ENCODE peak calls at places on chromosomes 1 and 21, in eight cellular contexts. Y, X, W, F, L, I, R and V are unnamed samples.

GRCh38 chr1:213666113-213666512 is 321.7 kb upstream of the PROX1 start:
- DNase-seq in Y (no peak), X (no peak), W (no peak), F (no peak), L (no peak), I (no peak), R (no peak), V (no peak)

GRCh38 chr1:153763365-153764225 is 11.6 kb upstream of the SLC27A3 start:
- DNase-seq in Y (no peak), X (peak; percentile 51), W (no peak), F (peak; percentile 87), L (no peak), I (no peak), R (no peak), V (no peak)

GRCh38 chr1:61618755-61619154 is 106.2 kb downstream of the TM2D1 start:
- DNase-seq in Y (no peak), X (no peak), W (no peak), F (no peak), L (no peak), I (no peak), R (no peak), V (no peak)

GRCh38 chr1:234980657-234981396 is 147.8 kb downstream of the TOMM20 start:
- DNase-seq in Y (peak; percentile 89), X (peak; percentile 89), W (peak; percentile 79), F (peak; percentile 97), L (peak; percentile 52), I (no peak), R (peak; percentile 91), V (peak; percentile 91)

GRCh38 chr1:216830402-216830801 is 107.2 kb upstream of the ESRRG start:
- DNase-seq in Y (no peak), X (no peak), W (no peak), F (no peak), L (no peak), I (no peak), R (no peak), V (no peak)

GRCh38 chr1:93878501-93878888 is 511 bp downstream of the DNTTIP2 start:
- DNase-seq in Y (peak; percentile 55), X (peak; percentile 45), W (peak; percentile 35), F (peak; percentile 44), L (peak; percentile 51), I (peak; percentile 12), R (peak; percentile 89), V (no peak)

GRCh38 chr1:64844609-64845008 is 99.7 kb downstream of the RAVER2 start:
- DNase-seq in Y (no peak), X (no peak), W (no peak), F (no peak), L (no peak), I (no peak), R (no peak), V (no peak)

GRCh38 chr1:15919316-15919715 is 56.6 kb downstream of the ZBTB17 start:
- DNase-seq in Y (no peak), X (no peak), W (no peak), F (no peak), L (no peak), I (no peak), R (no peak), V (no peak)

GRCh38 chr1:228140724-228141081 is 624 bp downstream of the GUK1 start:
- DNase-seq in Y (no peak), X (no peak), W (no peak), F (no peak), L (no peak), I (no peak), R (no peak), V (no peak)

GRCh38 chr1:1013922-1014617 is 773 bp downstream of the ISG15 start:
- DNase-seq in Y (peak; percentile 8), X (peak; percentile 45), W (no peak), F (no peak), L (peak; percentile 54), I (no peak), R (peak; percentile 78), V (no peak)

GRCh38 chr1:219352961-219353651 is 179.4 kb downstream of the LYPLAL1 start:
- DNase-seq in Y (no peak), X (no peak), W (no peak), F (no peak), L (no peak), I (no peak), R (no peak), V (no peak)

GRCh38 chr21:41885341-41886024 is 6.3 kb upstream of the PRDM15 start:
- DNase-seq in Y (peak; percentile 25), X (no peak), W (no peak), F (no peak), L (no peak), I (no peak), R (no peak), V (no peak)

GRCh38 chr1:203214889-203215288 is 14.6 kb downstream of the CHIT1 start:
- DNase-seq in Y (no peak), X (no peak), W (no peak), F (no peak), L (no peak), I (no peak), R (no peak), V (no peak)

GRCh38 chr1:245589221-245589620 is 434.4 kb downstream of the KIF26B start:
- DNase-seq in Y (no peak), X (no peak), W (no peak), F (no peak), L (no peak), I (no peak), R (no peak), V (no peak)

GRCh38 chr1:84347547-84348239 is 46.2 kb downstream of the SAMD13 start:
- DNase-seq in Y (no peak), X (no peak), W (no peak), F (no peak), L (no peak), I (no peak), R (no peak), V (no peak)

GRCh38 chr1:84345220-84345619 is 43.7 kb downstream of the SAMD13 start:
- DNase-seq in Y (no peak), X (no peak), W (no peak), F (no peak), L (no peak), I (no peak), R (no peak), V (no peak)

GRCh38 chr1:84350550-84350949 is 47.7 kb upstream of the DNASE2B start:
- DNase-seq in Y (no peak), X (no peak), W (no peak), F (no peak), L (no peak), I (no peak), R (no peak), V (no peak)

GRCh38 chr1:84350104-84350503 is 48.2 kb upstream of the DNASE2B start:
- DNase-seq in Y (no peak), X (no peak), W (no peak), F (no peak), L (no peak), I (no peak), R (no peak), V (no peak)

GRCh38 chr1:84348240-84348555 is 46.7 kb downstream of the SAMD13 start:
- DNase-seq in Y (peak; percentile 38), X (no peak), W (peak; percentile 94), F (no peak), L (no peak), I (no peak), R (no peak), V (no peak)
- H3K27ac ChIP-seq in Y (no peak overlapping the region), X (no peak overlapping the region), W (peak overlapping the region; percentile 97), F (no peak overlapping the region), L (no peak overlapping the region), I (no peak overlapping the region), R (no peak overlapping the region), V (no peak overlapping the region)

DNA sequence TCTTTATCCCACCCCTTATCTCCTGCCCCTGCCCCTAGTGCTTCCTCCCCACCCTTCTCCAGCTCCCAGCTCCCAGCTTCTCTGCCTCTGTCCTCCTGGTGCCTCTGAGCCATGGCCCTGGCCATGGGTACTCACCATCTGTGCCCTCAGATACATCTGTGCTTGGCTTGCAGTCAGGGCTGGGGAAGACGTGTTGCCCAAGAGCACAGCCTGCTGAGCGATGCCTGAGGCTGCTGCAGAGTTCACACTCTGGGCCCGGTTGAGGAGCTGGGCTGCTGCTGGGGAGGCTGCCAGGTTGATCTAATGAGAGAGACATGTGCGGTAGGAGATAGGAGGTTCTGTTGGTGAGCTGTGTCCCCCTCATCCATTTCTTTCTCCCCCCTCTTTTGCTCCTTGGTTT is 49.4 kb upstream of the A3GALT2 start:
- DNase-seq in Y (no peak), X (peak; percentile 86), W (no peak), F (no peak), L (no peak), I (no peak), R (no peak), V (no peak)
- H3K27ac ChIP-seq in Y (no peak overlapping the region), X (peak overlapping the region; percentile 46), W (no peak overlapping the region), F (no peak overlapping the region), L (no peak overlapping the region), I (no peak overlapping the region), R (no peak overlapping the region), V (no peak overlapping the region)

GRCh38 chr1:20430355-20431290 is 55.4 kb downstream of the CAMK2N1 start:
- DNase-seq in Y (no peak), X (no peak), W (no peak), F (peak; percentile 34), L (peak; percentile 32), I (no peak), R (no peak), V (no peak)

GRCh38 chr1:20428841-20429240 is 57.2 kb downstream of the CAMK2N1 start:
- DNase-seq in Y (no peak), X (no peak), W (no peak), F (no peak), L (no peak), I (no peak), R (no peak), V (no peak)

GRCh38 chr1:20426371-20426770 is 59.6 kb downstream of the CAMK2N1 start:
- DNase-seq in Y (no peak), X (no peak), W (no peak), F (no peak), L (no peak), I (no peak), R (no peak), V (no peak)

GRCh38 chr1:20426923-20427322 is 59.1 kb downstream of the CAMK2N1 start:
- DNase-seq in Y (no peak), X (no peak), W (no peak), F (peak; percentile 80), L (no peak), I (no peak), R (no peak), V (no peak)

GRCh38 chr1:20429296-20429695 is 56.7 kb downstream of the CAMK2N1 start:
- DNase-seq in Y (no peak), X (peak; percentile 43), W (no peak), F (no peak), L (no peak), I (no peak), R (no peak), V (no peak)
- H3K27ac ChIP-seq in Y (no peak overlapping the region), X (peak overlapping the region; percentile 55), W (no peak overlapping the region), F (no peak overlapping the region), L (no peak overlapping the region), I (no peak overlapping the region), R (no peak overlapping the region), V (no peak overlapping the region)

GRCh38 chr1:147757015-147757990 is 3.1 kb downstream of the GJA5 start:
- DNase-seq in Y (peak; percentile 32), X (no peak), W (no peak), F (no peak), L (no peak), I (no peak), R (no peak), V (no peak)

GRCh38 chr1:147760481-147761260 is at the start of gene GJA5:
- DNase-seq in Y (no peak), X (no peak), W (no peak), F (no peak), L (no peak), I (no peak), R (no peak), V (no peak)

GRCh38 chr1:147758379-147759100 is 1.9 kb downstream of the GJA5 start:
- DNase-seq in Y (no peak), X (no peak), W (no peak), F (no peak), L (no peak), I (no peak), R (no peak), V (no peak)

GRCh38 chr1:147762233-147763024 is 2.0 kb upstream of the GJA5 start:
- DNase-seq in Y (no peak), X (no peak), W (no peak), F (peak; percentile 41), L (no peak), I (no peak), R (no peak), V (no peak)
- H3K27ac ChIP-seq in Y (no peak overlapping the region), X (peak overlapping the region; percentile 52), W (no peak overlapping the region), F (no peak overlapping the region), L (no peak overlapping the region), I (no peak overlapping the region), R (peak overlapping the region; percentile 51), V (peak overlapping the region; percentile 94)